ENCODE peak calls at places on chromosomes 13 and 19, in seven cellular contexts. One of them, this sample, is unnamed.

GRCh38 chr13:53405616-53406015 is 377.0 kb downstream of the OLFM4 start:
- DNase-seq in HCT116: no peak
- DNase-seq in neural progenitor cell: peak
- DNase-seq in GM23338: peak
- DNase-seq in endothelial cell of umbilical vein: no peak
- DNase-seq in neuronal stem cell: peak
- DNase-seq in PC-3: no peak
- DNase-seq in this sample: peak

GRCh38 chr13:75495938-75496337 is 14.0 kb upstream of the TBC1D4 start:
- DNase-seq in HCT116: no peak
- DNase-seq in neural progenitor cell: no peak
- DNase-seq in GM23338: no peak
- DNase-seq in endothelial cell of umbilical vein: no peak
- DNase-seq in neuronal stem cell: no peak
- DNase-seq in PC-3: no peak
- DNase-seq in this sample: no peak

GRCh38 chr13:46173656-46174055 is 8.3 kb downstream of the LCP1 start:
- DNase-seq in HCT116: no peak
- DNase-seq in neural progenitor cell: no peak
- DNase-seq in GM23338: no peak
- DNase-seq in endothelial cell of umbilical vein: no peak
- DNase-seq in neuronal stem cell: no peak
- DNase-seq in PC-3: no peak
- DNase-seq in this sample: no peak

GRCh38 chr13:76715621-76716020 is 170.6 kb downstream of the KCTD12 start:
- DNase-seq in HCT116: no peak
- DNase-seq in neural progenitor cell: peak
- DNase-seq in GM23338: peak
- DNase-seq in endothelial cell of umbilical vein: no peak
- DNase-seq in neuronal stem cell: no peak
- DNase-seq in PC-3: no peak
- DNase-seq in this sample: no peak

GRCh38 chr19:54905908-54906511 is at the start of gene NCR1:
- DNase-seq in HCT116: no peak
- DNase-seq in neural progenitor cell: no peak
- DNase-seq in GM23338: peak
- DNase-seq in endothelial cell of umbilical vein: peak
- DNase-seq in neuronal stem cell: no peak
- DNase-seq in PC-3: no peak
- DNase-seq in this sample: no peak

GRCh38 chr13:27631156-27631555 is 9.5 kb downstream of the POLR1D start:
- DNase-seq in HCT116: no peak
- DNase-seq in neural progenitor cell: no peak
- DNase-seq in GM23338: no peak
- DNase-seq in endothelial cell of umbilical vein: no peak
- DNase-seq in neuronal stem cell: no peak
- DNase-seq in PC-3: no peak
- DNase-seq in this sample: no peak

GRCh38 chr19:14563989-14564650 is 7.7 kb downstream of the NDUFB7 start:
- DNase-seq in HCT116: peak
- DNase-seq in neural progenitor cell: peak
- DNase-seq in GM23338: peak
- DNase-seq in endothelial cell of umbilical vein: no peak
- DNase-seq in neuronal stem cell: no peak
- DNase-seq in PC-3: peak
- DNase-seq in this sample: no peak

GRCh38 chr13:75870397-75870801 is 234.3 kb downstream of the LMO7 start:
- DNase-seq in HCT116: no peak
- DNase-seq in neural progenitor cell: peak
- DNase-seq in GM23338: peak
- DNase-seq in endothelial cell of umbilical vein: peak
- DNase-seq in neuronal stem cell: peak
- DNase-seq in PC-3: peak
- DNase-seq in this sample: no peak

GRCh38 chr13:80334582-80335260 is 6.2 kb downstream of the SPRY2 start:
- DNase-seq in HCT116: no peak
- DNase-seq in neural progenitor cell: no peak
- DNase-seq in GM23338: no peak
- DNase-seq in endothelial cell of umbilical vein: peak
- DNase-seq in neuronal stem cell: no peak
- DNase-seq in PC-3: peak
- DNase-seq in this sample: no peak

GRCh38 chr13:29454931-29455481 is 140.5 kb downstream of the SLC7A1 start:
- DNase-seq in HCT116: peak
- DNase-seq in neural progenitor cell: peak
- DNase-seq in GM23338: peak
- DNase-seq in endothelial cell of umbilical vein: peak
- DNase-seq in neuronal stem cell: no peak
- DNase-seq in PC-3: peak
- DNase-seq in this sample: peak

GRCh38 chr13:75486146-75486545 is 4.2 kb upstream of the TBC1D4 start:
- DNase-seq in HCT116: no peak
- DNase-seq in neural progenitor cell: peak
- DNase-seq in GM23338: peak
- DNase-seq in endothelial cell of umbilical vein: no peak
- DNase-seq in neuronal stem cell: no peak
- DNase-seq in PC-3: no peak
- DNase-seq in this sample: peak

GRCh38 chr13:76016799-76017198 is 380.7 kb downstream of the LMO7 start:
- DNase-seq in HCT116: peak
- DNase-seq in neural progenitor cell: peak
- DNase-seq in GM23338: peak
- DNase-seq in endothelial cell of umbilical vein: peak
- DNase-seq in neuronal stem cell: peak
- DNase-seq in PC-3: peak
- DNase-seq in this sample: peak

GRCh38 chr19:14472202-14472961 is 2.8 kb downstream of the PTGER1 start:
- DNase-seq in HCT116: peak
- DNase-seq in neural progenitor cell: peak
- DNase-seq in GM23338: peak
- DNase-seq in endothelial cell of umbilical vein: peak
- DNase-seq in neuronal stem cell: peak
- DNase-seq in PC-3: peak
- DNase-seq in this sample: no peak

GRCh38 chr13:110546933-110547332 is 14.6 kb downstream of the RAB20 start:
- DNase-seq in HCT116: peak
- DNase-seq in neural progenitor cell: no peak
- DNase-seq in GM23338: no peak
- DNase-seq in endothelial cell of umbilical vein: peak
- DNase-seq in neuronal stem cell: no peak
- DNase-seq in PC-3: peak
- DNase-seq in this sample: peak

GRCh38 chr19:31260171-31260933 is 88.9 kb downstream of the TSHZ3 start:
- DNase-seq in HCT116: no peak
- DNase-seq in neural progenitor cell: no peak
- DNase-seq in GM23338: no peak
- DNase-seq in endothelial cell of umbilical vein: no peak
- DNase-seq in neuronal stem cell: no peak
- DNase-seq in PC-3: no peak
- DNase-seq in this sample: no peak

GRCh38 chr13:106038752-106039151 is 496.7 kb downstream of the EFNB2 start:
- DNase-seq in HCT116: peak
- DNase-seq in neural progenitor cell: no peak
- DNase-seq in GM23338: no peak
- DNase-seq in endothelial cell of umbilical vein: no peak
- DNase-seq in neuronal stem cell: no peak
- DNase-seq in PC-3: peak
- DNase-seq in this sample: no peak

GRCh38 chr19:1942934-1943555 is 2.1 kb downstream of the CSNK1G2 start:
- DNase-seq in HCT116: no peak
- DNase-seq in neural progenitor cell: peak
- DNase-seq in GM23338: no peak
- DNase-seq in endothelial cell of umbilical vein: peak
- DNase-seq in neuronal stem cell: no peak
- DNase-seq in PC-3: no peak
- DNase-seq in this sample: no peak

GRCh38 chr19:3665681-3666544 is 34.4 kb downstream of the PIP5K1C start:
- DNase-seq in HCT116: no peak
- DNase-seq in neural progenitor cell: peak
- DNase-seq in GM23338: peak
- DNase-seq in endothelial cell of umbilical vein: peak
- DNase-seq in neuronal stem cell: peak
- DNase-seq in PC-3: peak
- DNase-seq in this sample: peak

GRCh38 chr19:13262450-13262849 is 112.2 kb downstream of the IER2 start:
- DNase-seq in HCT116: no peak
- DNase-seq in neural progenitor cell: peak
- DNase-seq in GM23338: peak
- DNase-seq in endothelial cell of umbilical vein: peak
- DNase-seq in neuronal stem cell: no peak
- DNase-seq in PC-3: peak
- DNase-seq in this sample: peak
- H2AFZ ChIP-seq in HCT116: peak
- H2AFZ ChIP-seq in neural progenitor cell: no peak
- H2AFZ ChIP-seq in GM23338: no peak
- H2AFZ ChIP-seq in endothelial cell of umbilical vein: no peak
- H2AFZ ChIP-seq in neuronal stem cell: no peak
- H2AFZ ChIP-seq in PC-3: peak
- H2AFZ ChIP-seq in this sample: no peak

DNA sequence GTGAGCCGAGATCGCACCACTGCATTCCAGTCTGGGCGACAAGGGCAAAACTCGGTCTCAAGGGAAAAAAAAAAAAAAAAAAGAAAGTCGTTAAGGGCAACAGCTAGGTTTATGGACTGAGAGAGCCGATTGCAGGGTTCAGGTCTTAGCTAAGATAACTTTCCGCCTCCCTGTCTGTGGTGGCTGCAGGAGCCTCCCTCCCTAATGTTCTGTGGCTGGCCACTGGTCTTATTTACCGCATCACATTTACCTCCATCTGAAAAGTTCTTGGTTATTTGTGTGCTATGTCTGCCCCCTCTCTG is 722 bp upstream of the CRTC1 start:
- DNase-seq in HCT116: no peak
- DNase-seq in neural progenitor cell: no peak
- DNase-seq in GM23338: no peak
- DNase-seq in endothelial cell of umbilical vein: no peak
- DNase-seq in neuronal stem cell: no peak
- DNase-seq in PC-3: no peak
- DNase-seq in this sample: no peak
- H2AFZ ChIP-seq in HCT116: no peak
- H2AFZ ChIP-seq in neural progenitor cell: peak
- H2AFZ ChIP-seq in GM23338: peak
- H2AFZ ChIP-seq in endothelial cell of umbilical vein: no peak
- H2AFZ ChIP-seq in neuronal stem cell: peak
- H2AFZ ChIP-seq in PC-3: peak
- H2AFZ ChIP-seq in this sample: no peak

GRCh38 chr13:30673669-30674521 is 56.2 kb downstream of the USPL1 start:
- DNase-seq in HCT116: peak
- DNase-seq in neural progenitor cell: peak
- DNase-seq in GM23338: peak
- DNase-seq in endothelial cell of umbilical vein: peak
- DNase-seq in neuronal stem cell: peak
- DNase-seq in PC-3: peak
- DNase-seq in this sample: peak

GRCh38 chr13:30666113-30666512 is 48.4 kb downstream of the USPL1 start:
- DNase-seq in HCT116: no peak
- DNase-seq in neural progenitor cell: peak
- DNase-seq in GM23338: peak
- DNase-seq in endothelial cell of umbilical vein: no peak
- DNase-seq in neuronal stem cell: no peak
- DNase-seq in PC-3: no peak
- DNase-seq in this sample: peak

GRCh38 chr13:30668305-30668704 is 50.6 kb downstream of the USPL1 start:
- DNase-seq in HCT116: no peak
- DNase-seq in neural progenitor cell: no peak
- DNase-seq in GM23338: no peak
- DNase-seq in endothelial cell of umbilical vein: no peak
- DNase-seq in neuronal stem cell: no peak
- DNase-seq in PC-3: no peak
- DNase-seq in this sample: peak

GRCh38 chr13:30667014-30667413 is 49.3 kb downstream of the USPL1 start:
- DNase-seq in HCT116: no peak
- DNase-seq in neural progenitor cell: no peak
- DNase-seq in GM23338: no peak
- DNase-seq in endothelial cell of umbilical vein: no peak
- DNase-seq in neuronal stem cell: no peak
- DNase-seq in PC-3: no peak
- DNase-seq in this sample: no peak

DNA sequence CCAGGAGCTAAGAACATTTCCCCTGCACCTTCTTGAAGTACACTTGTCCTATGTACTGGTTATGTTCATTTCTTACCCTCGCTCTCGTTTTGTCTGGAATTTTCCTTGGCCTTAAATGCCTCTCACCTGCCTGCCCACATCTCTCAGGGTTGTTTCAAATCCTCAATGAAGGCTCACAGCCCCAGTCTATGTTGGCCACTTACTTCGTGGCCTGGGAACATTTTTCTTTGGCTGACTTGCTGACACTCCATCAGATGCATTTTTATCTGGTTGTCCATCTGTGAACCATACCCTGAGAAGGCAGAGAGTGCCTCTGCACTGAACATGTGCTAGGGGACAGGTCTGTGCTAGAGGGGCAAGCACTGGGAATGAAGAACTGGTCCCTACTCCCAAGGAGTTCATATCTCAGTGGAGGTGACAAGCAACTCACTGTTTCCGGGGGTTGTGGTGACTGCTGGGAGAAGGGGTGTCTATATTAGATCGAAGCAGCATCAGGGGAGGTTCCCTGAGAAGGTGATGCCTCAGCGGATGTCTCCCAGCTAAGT is 53.6 kb downstream of the USPL1 start:
- DNase-seq in HCT116: no peak
- DNase-seq in neural progenitor cell: no peak
- DNase-seq in GM23338: no peak
- DNase-seq in endothelial cell of umbilical vein: no peak
- DNase-seq in neuronal stem cell: no peak
- DNase-seq in PC-3: no peak
- DNase-seq in this sample: no peak
- H2AFZ ChIP-seq in HCT116: no peak
- H2AFZ ChIP-seq in neural progenitor cell: no peak
- H2AFZ ChIP-seq in GM23338: no peak
- H2AFZ ChIP-seq in endothelial cell of umbilical vein: no peak
- H2AFZ ChIP-seq in neuronal stem cell: no peak
- H2AFZ ChIP-seq in PC-3: no peak
- H2AFZ ChIP-seq in this sample: peak

DNA sequence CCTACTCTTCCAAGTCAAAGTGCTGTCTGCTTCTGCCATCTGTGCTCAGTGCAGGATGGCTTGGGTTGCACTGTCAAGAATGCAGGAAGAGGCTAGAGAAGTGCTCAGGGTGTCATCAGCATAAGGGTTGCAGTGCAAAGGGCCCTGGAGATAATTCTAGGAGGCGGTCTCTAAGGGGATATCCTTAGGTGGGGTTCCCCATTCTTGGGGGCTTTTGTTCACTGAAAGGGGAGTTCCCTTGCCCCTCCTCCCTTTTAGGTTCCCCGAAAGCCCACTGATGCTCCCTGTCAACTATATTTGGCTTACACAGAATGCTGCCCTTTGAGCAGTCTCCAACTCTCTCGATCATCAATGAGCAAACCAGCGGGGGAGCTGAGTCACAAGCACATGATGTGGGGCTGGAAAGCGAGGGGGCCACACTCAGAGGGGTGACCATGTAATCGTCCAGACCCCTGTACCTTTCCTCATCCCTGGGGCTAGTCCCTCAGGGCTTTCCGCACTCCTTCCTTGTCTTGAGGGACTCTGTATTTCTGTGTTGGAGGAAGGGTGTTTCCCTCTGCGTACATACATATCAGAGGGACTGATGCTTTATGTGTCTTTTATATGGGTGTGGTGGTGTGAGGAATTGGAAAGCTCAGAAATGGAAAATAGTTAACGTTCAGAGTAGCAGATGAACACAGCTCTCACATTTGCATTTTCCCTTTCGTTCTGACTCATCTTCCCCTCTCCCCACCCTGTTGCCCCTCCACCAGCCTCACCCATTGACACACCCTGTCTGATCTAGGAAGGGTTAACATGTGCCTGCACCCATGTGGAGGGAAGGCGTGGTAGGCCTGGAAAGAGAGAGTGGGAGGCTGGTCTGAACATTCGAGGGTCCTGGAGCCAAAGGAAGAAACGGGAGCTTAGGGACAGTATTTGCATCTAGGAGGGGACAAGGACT is 6.7 kb downstream of the ZBTB32 start:
- DNase-seq in HCT116: no peak
- DNase-seq in neural progenitor cell: no peak
- DNase-seq in GM23338: no peak
- DNase-seq in endothelial cell of umbilical vein: no peak
- DNase-seq in neuronal stem cell: no peak
- DNase-seq in PC-3: no peak
- DNase-seq in this sample: no peak
- H2AFZ ChIP-seq in HCT116: no peak
- H2AFZ ChIP-seq in neural progenitor cell: no peak
- H2AFZ ChIP-seq in GM23338: no peak
- H2AFZ ChIP-seq in endothelial cell of umbilical vein: no peak
- H2AFZ ChIP-seq in neuronal stem cell: no peak
- H2AFZ ChIP-seq in PC-3: no peak
- H2AFZ ChIP-seq in this sample: no peak

This sample was measured in HepG2.